ENCODE peak calls at places on chromosome 7, in four cellular contexts. F is anterior cingulate cortex, D is mucosa of descending colon, U is HL-60. K is an unnamed sample.

GRCh38 chr7:96266015-96266414 is 55.9 kb downstream of the SLC25A13 start:
- DNase-seq in D (no peak), F (no peak), U (no peak), K (no peak)

GRCh38 chr7:63927261-63927660 is 71.4 kb upstream of the ZNF722 start:
- DNase-seq in F (no peak), U (no peak), D (no peak), K (no peak)

GRCh38 chr7:41882271-41882670 is 179.4 kb upstream of the INHBA start:
- DNase-seq in D (no peak), F (no peak), U (no peak), K (no peak)

GRCh38 chr7:45456747-45457146 is 117.4 kb upstream of the ADCY1 start:
- DNase-seq in D (no peak), F (no peak), U (no peak), K (no peak)

GRCh38 chr7:73774923-73775322 is 4.9 kb upstream of the CLDN3 start:
- DNase-seq in U (no peak), F (no peak), D (no peak), K (peak)

GRCh38 chr7:82562716-82563404 is 119.3 kb upstream of the CACNA2D1 start:
- DNase-seq in F (no peak), U (no peak), D (no peak), K (no peak)

GRCh38 chr7:39811161-39811614 is 138.9 kb upstream of the CDK13 start:
- DNase-seq in U (no peak), D (no peak), F (no peak), K (no peak)

GRCh38 chr7:82017334-82017943 is 247.6 kb upstream of the HGF start:
- DNase-seq in U (no peak), F (no peak), D (no peak), K (peak)

K was measured in LoVo.